ENCODE peak calls at places on chromosomes 6 and 20, in five cellular contexts. T is type B pancreatic cell, L is GM20000, V is A549, B is mucosa of gallbladder. I is an unnamed sample.

GRCh38 chr6:27076116-27076515 is 171.4 kb upstream of the PRSS16 start:
- DNase-seq in V (no peak), T (no peak), B (no peak), L (no peak), I (no peak)

GRCh38 chr6:41743406-41744235 is 3.6 kb downstream of the PGC start:
- DNase-seq in L (no peak), V (no peak), T (no peak), B (no peak), I (no peak)

GRCh38 chr6:39770476-39770875 is 21.7 kb upstream of the DAAM2 start:
- DNase-seq in T (no peak), V (no peak), L (no peak), B (no peak), I (no peak)

GRCh38 chr6:3331498-3331897 is 72.8 kb downstream of the PSMG4 start:
- DNase-seq in T (no peak), V (no peak), B (no peak), L (no peak), I (no peak)

GRCh38 chr6:51644426-51644825 is 443.0 kb downstream of the PKHD1 start:
- DNase-seq in V (no peak), B (no peak), L (no peak), T (no peak), I (no peak)

GRCh38 chr6:26172496-26172958 is 85.3 kb downstream of the HFE start:
- DNase-seq in T (no peak), V (no peak), L (no peak), B (peak; percentile 19), I (no peak)

GRCh38 chr6:84422380-84422968 is 195.0 kb upstream of the CEP162 start:
- DNase-seq in L (peak; percentile 28), T (peak; percentile 77), V (peak; percentile 18), B (peak; percentile 41), I (peak; percentile 61)

GRCh38 chr6:118551063-118551672 is 3.1 kb downstream of the PLN start:
- DNase-seq in T (no peak), B (no peak), V (peak; percentile 17), L (peak; percentile 20), I (peak; percentile 76)

GRCh38 chr20:4959582-4959981 is 41.7 kb downstream of the SLC23A2 start:
- DNase-seq in V (no peak), B (no peak), L (no peak), T (no peak), I (no peak)

GRCh38 chr20:60058869-60059268 is 100.6 kb downstream of the CDH26 start:
- DNase-seq in T (no peak), L (no peak), B (no peak), V (no peak), I (no peak)

GRCh38 chr6:42889815-42890214 is 10.4 kb downstream of the RPL7L1 start:
- DNase-seq in L (no peak), T (no peak), B (no peak), V (no peak), I (no peak)

GRCh38 chr6:11224252-11224965 is 8.1 kb downstream of the NEDD9 start:
- DNase-seq in B (no peak), T (no peak), V (no peak), L (peak; percentile 35), I (no peak)

GRCh38 chr6:167508919-167509852 is 184.3 kb downstream of the TTLL2 start:
- DNase-seq in V (no peak), T (no peak), B (no peak), L (no peak), I (no peak)

GRCh38 chr20:10665791-10666190 is 8.0 kb downstream of the JAG1 start:
- DNase-seq in L (no peak), B (no peak), V (no peak), T (no peak), I (no peak)

GRCh38 chr6:125188594-125189203 is 35.1 kb downstream of the TPD52L1 start:
- DNase-seq in T (no peak), B (no peak), V (no peak), L (no peak), I (no peak)

GRCh38 chr20:47175501-47175900 is 181.0 kb downstream of the ZMYND8 start:
- DNase-seq in T (no peak), V (no peak), B (no peak), L (no peak), I (no peak)

GRCh38 chr6:47076422-47077344 is 34.6 kb upstream of the ADGRF1 start:
- DNase-seq in B (peak; percentile 25), V (no peak), T (no peak), L (no peak), I (no peak)

GRCh38 chr6:23905301-23905700 is 220.7 kb upstream of the NRSN1 start:
- DNase-seq in L (no peak), B (no peak), V (no peak), T (no peak), I (no peak)

GRCh38 chr6:51025082-51025777 is 206.6 kb downstream of the TFAP2B start:
- DNase-seq in B (no peak), V (no peak), L (no peak), T (no peak), I (no peak)

GRCh38 chr20:527571-527886 is 16.1 kb downstream of the CSNK2A1 start:
- DNase-seq in V (no peak), B (no peak), L (no peak), T (no peak), I (no peak)

GRCh38 chr6:45421700-45422540 is 44.2 kb upstream of the SUPT3H start:
- DNase-seq in L (peak; percentile 62), B (peak; percentile 44), V (peak; percentile 11), T (peak; percentile 71), I (no peak)

GRCh38 chr6:170292778-170293164 is 1.9 kb upstream of the DLL1 start:
- DNase-seq in V (peak; percentile 38), B (no peak), L (peak; percentile 70), T (no peak), I (no peak)

GRCh38 chr20:11178946-11179654 is 505.3 kb upstream of the JAG1 start:
- DNase-seq in T (no peak), V (peak; percentile 28), B (no peak), L (no peak), I (peak; percentile 97)

I was measured in dermis microvascular lymphatic vessel endothelial cell.